ENCODE peak calls at places on chromosomes 16 and 17, in seven cellular contexts. C, L, V, M, D, T and S are unnamed samples.

GRCh38 chr17:82154881-82155331 is 56.9 kb upstream of the FASN start:
- DNase-seq in V (no peak), L (no peak), C (no peak), D (no peak), M (no peak), T (no peak), S (no peak)

GRCh38 chr17:55641559-55642160 is 81.0 kb downstream of the TMEM100 start:
- DNase-seq in M (peak; percentile 41), L (peak; percentile 91), V (peak; percentile 74), C (peak; percentile 92), T (peak; percentile 64), D (peak; percentile 73), S (peak; percentile 4)

GRCh38 chr17:22694362-22695227 is 1002.3 kb downstream of the KCNJ18 start:
- DNase-seq in C (no peak), V (no peak), L (no peak), M (no peak), T (no peak), D (peak; percentile 29), S (no peak)

GRCh38 chr17:43723697-43724359 is 34.8 kb downstream of the SOST start:
- DNase-seq in D (peak; percentile 85), V (peak; percentile 95), M (no peak), T (peak; percentile 18), C (no peak), L (no peak), S (peak; percentile 88)

GRCh38 chr16:51035110-51035498 is 116.0 kb downstream of the SALL1 start:
- DNase-seq in L (no peak), V (no peak), T (no peak), D (no peak), M (no peak), C (no peak), S (no peak)

GRCh38 chr17:40956401-40957254 is 10.1 kb downstream of the KRT39 start:
- DNase-seq in T (no peak), M (no peak), V (no peak), C (no peak), D (peak; percentile 77), L (no peak), S (peak; percentile 45)

GRCh38 chr16:53224932-53225533 is 170.2 kb downstream of the CHD9 start:
- DNase-seq in D (peak; percentile 55), V (no peak), M (no peak), L (no peak), T (no peak), C (no peak), S (no peak)

GRCh38 chr16:51952500-51952899 is 594.4 kb downstream of the TOX3 start:
- DNase-seq in L (no peak), D (no peak), V (no peak), T (no peak), M (no peak), C (no peak), S (no peak)

GRCh38 chr16:68298907-68299515 is 11.7 kb downstream of the SLC7A6OS start:
- DNase-seq in L (no peak), M (no peak), V (peak; percentile 91), C (peak; percentile 90), D (no peak), T (peak; percentile 29), S (no peak)

GRCh38 chr16:28064706-28065249 is 1.3 kb upstream of the GSG1L start:
- DNase-seq in M (no peak), V (no peak), T (no peak), C (no peak), D (no peak), L (no peak), S (no peak)

GRCh38 chr16:31568577-31569359 is 41.1 kb downstream of the AHSP start:
- DNase-seq in L (no peak), D (no peak), C (no peak), T (peak; percentile 46), V (peak; percentile 15), M (no peak), S (no peak)

GRCh38 chr17:76268991-76269981 is 4.1 kb downstream of the UBALD2 start:
- DNase-seq in M (no peak), D (no peak), C (no peak), V (no peak), L (no peak), T (no peak), S (no peak)

GRCh38 chr17:76270127-76270592 is 5.0 kb downstream of the UBALD2 start:
- DNase-seq in L (no peak), D (no peak), T (no peak), C (peak; percentile 87), V (no peak), M (peak; percentile 36), S (no peak)

GRCh38 chr17:76272541-76273434 is 7.6 kb downstream of the UBALD2 start:
- DNase-seq in L (no peak), T (no peak), M (peak; percentile 69), C (peak; percentile 89), V (no peak), D (no peak), S (no peak)

GRCh38 chr17:76271669-76272540 is 6.8 kb downstream of the UBALD2 start:
- DNase-seq in V (no peak), T (peak; percentile 80), L (peak; percentile 31), D (no peak), M (peak; percentile 82), C (peak; percentile 88), S (no peak)

DNA sequence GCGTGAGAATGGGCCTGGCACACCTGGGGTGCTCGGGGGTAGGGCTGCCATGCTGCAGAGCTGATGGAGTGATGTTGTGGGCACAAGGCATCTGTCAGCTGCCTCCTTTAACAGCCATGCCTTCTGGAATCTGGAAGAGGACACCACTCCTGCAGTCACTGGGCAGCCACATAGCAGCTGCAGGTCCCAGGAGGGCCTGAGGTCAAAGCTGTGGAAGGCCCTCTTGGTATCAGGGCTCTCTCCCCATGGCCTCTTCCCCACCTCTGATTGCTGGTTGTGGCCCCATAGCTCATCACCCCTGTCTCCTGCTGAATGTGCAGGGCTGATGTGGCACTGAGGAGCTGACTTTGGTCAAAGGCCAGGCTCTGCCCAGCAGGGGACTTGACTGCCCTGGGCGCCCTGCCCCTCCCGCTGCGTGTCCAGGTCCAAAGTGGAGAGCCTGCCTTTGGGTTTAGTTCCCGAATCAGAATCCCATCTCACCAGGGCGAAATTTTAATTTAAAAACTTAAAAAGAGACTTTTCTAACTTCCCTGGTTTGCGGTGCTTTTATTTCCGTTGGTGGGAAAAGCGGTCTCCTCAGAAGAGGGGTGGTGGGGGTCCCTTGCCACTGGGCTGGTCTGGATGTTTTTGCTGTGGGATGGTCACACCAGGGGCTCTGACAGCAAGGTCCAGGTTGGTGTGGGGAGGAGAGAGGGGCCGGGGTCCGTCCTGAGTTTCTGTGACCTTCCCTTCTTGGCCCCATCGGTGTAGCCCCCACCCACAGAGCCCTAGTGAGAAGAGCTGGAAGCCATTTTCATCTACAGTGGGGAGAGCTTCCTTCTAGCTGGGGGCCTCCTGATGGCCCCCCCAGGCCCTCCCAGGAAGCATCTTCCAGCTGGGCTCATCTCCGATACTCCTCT is 5.9 kb downstream of the UBALD2 start:
- DNase-seq in D (no peak), T (no peak), M (peak; percentile 41), C (no peak), V (no peak), L (no peak), S (no peak)
- TF ChIP-seq POLR2A in D (no peak), T (no peak), M (no peak), C (no peak), V (no peak), L (no peak), S (no peak)

DNA sequence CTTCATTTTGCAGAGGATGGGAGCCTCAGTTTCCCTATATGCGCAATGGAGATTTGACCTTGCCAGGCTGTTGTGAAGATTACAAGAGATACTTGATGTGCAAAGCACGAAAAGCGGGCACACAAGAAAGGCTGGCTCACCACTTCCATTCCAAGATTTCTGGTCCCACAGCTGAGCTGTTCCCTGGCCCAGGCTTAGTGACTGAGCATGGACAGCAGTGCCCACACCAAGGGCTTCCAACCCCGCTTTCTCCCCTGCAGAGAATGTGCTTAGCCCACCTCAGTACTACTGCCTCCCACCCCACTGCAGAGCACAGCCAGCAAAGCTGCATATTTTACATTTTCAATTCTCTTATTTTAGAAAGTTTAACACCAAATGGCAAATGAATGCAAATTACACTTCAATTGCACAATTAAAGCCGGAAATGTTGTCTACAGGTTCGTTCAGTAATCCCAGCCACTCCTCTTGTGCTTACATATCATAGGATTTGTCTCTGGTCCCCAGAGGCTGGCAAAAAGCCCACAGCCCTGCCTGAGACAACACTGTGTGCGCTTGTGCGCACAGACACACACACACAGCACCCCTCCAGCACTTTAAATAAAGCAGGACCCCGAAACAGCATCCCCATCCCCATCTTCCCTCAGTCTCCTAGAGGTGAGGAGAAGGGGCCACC is 51.8 kb downstream of the VAC14 start:
- DNase-seq in L (no peak), T (peak; percentile 45), M (no peak), D (no peak), C (no peak), V (no peak), S (no peak)
- TF ChIP-seq POLR2A in L (no peak), T (no peak), M (no peak), D (no peak), C (no peak), V (no peak), S (no peak)

GRCh38 chr16:78483124-78483992 is 383.9 kb downstream of the WWOX start:
- DNase-seq in M (no peak), C (no peak), T (no peak), D (no peak), V (no peak), L (no peak), S (no peak)

GRCh38 chr16:78478267-78478821 is 378.9 kb downstream of the WWOX start:
- DNase-seq in L (no peak), C (no peak), V (no peak), T (no peak), D (peak; percentile 18), M (no peak), S (no peak)

GRCh38 chr16:78479723-78480122 is 380.3 kb downstream of the WWOX start:
- DNase-seq in C (no peak), V (no peak), T (no peak), M (no peak), L (no peak), D (no peak), S (no peak)

GRCh38 chr16:78484509-78485058 is 385.1 kb downstream of the WWOX start:
- DNase-seq in M (no peak), T (no peak), L (no peak), D (no peak), V (no peak), C (no peak), S (no peak)

GRCh38 chr16:78480588-78480987 is 381.1 kb downstream of the WWOX start:
- DNase-seq in L (no peak), C (no peak), M (no peak), V (no peak), D (no peak), T (no peak), S (no peak)
- TF ChIP-seq POLR2A in L (no peak), C (no peak), M (no peak), V (no peak), D (no peak), T (no peak), S (no peak)

DNA sequence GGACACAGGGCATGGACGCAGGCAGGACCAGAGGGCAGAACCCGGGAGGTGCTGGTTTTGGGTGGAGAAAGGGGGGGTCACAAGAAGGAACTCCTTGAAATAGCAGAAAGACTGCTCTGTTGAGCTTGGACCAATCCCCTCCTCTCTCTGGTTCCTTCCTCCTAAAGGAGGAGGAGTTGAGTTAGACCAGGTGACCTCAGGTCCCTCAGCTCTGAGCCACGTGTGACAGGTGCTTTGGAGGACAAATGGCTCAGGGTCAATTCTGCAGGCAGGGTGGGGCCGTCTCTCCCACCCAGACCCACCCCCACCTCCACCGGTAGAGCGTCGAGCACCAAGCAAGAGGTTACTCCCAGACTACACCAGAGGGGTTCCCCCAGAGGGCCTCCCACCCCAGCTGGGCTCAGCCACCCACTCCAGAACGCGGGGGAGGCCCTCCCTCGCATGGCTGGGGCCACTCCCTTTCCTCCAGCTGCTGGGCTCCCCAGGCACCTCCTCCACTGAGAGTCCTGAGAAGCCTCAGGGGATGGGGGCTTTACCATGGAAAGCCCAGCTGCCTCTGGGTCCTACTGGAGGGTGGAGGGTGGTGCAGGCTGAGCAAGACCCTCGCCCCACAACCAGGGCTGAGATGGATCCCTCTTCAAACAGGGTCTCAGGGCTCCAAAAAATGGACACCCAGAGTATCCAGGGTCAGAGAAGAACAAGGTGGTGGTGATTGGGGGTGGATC is 7.7 kb downstream of the MYO1C start:
- DNase-seq in D (peak; percentile 75), M (peak; percentile 73), V (no peak), C (peak; percentile 93), T (peak; percentile 85), L (peak; percentile 76), S (peak; percentile 76)
- TF ChIP-seq POLR2A in D (no peak), M (no peak), V (no peak), C (no peak), T (peak; percentile 47), L (no peak), S (no peak)